ENCODE peak calls at places on chromosomes 11 and 22, in eight cellular contexts. One of them, this sample, is unnamed.

GRCh38 chr11:72189448-72190250 is 2.3 kb upstream of the FOLR1 start:
- DNase-seq in gastrocnemius medialis: no peak
- DNase-seq in body of pancreas: peak
- DNase-seq in stomach: no peak
- DNase-seq in breast epithelium: peak
- DNase-seq in upper lobe of left lung: peak
- DNase-seq in tibial nerve: no peak
- DNase-seq in ovary: no peak
- DNase-seq in this sample: no peak

GRCh38 chr11:8803973-8804372 is 107.0 kb upstream of the AKIP1 start:
- DNase-seq in gastrocnemius medialis: no peak
- DNase-seq in body of pancreas: no peak
- DNase-seq in stomach: no peak
- DNase-seq in breast epithelium: no peak
- DNase-seq in upper lobe of left lung: peak
- DNase-seq in tibial nerve: no peak
- DNase-seq in ovary: no peak
- DNase-seq in this sample: no peak

GRCh38 chr11:72079776-72080325 is 491 bp downstream of the NUMA1 start:
- DNase-seq in gastrocnemius medialis: peak
- DNase-seq in body of pancreas: peak
- DNase-seq in stomach: peak
- DNase-seq in breast epithelium: no peak
- DNase-seq in upper lobe of left lung: no peak
- DNase-seq in tibial nerve: no peak
- DNase-seq in ovary: no peak
- DNase-seq in this sample: no peak

GRCh38 chr11:74139151-74139918 is 31.5 kb downstream of the C2CD3 start:
- DNase-seq in gastrocnemius medialis: no peak
- DNase-seq in body of pancreas: no peak
- DNase-seq in stomach: no peak
- DNase-seq in breast epithelium: no peak
- DNase-seq in upper lobe of left lung: no peak
- DNase-seq in tibial nerve: no peak
- DNase-seq in ovary: no peak
- DNase-seq in this sample: no peak

GRCh38 chr11:126308271-126308671 is 4.4 kb downstream of the DCPS start:
- DNase-seq in gastrocnemius medialis: no peak
- DNase-seq in body of pancreas: no peak
- DNase-seq in stomach: no peak
- DNase-seq in breast epithelium: no peak
- DNase-seq in upper lobe of left lung: no peak
- DNase-seq in tibial nerve: no peak
- DNase-seq in ovary: no peak
- DNase-seq in this sample: no peak

GRCh38 chr11:132504501-132505041 is 1027.7 kb downstream of the OPCML start:
- DNase-seq in gastrocnemius medialis: no peak
- DNase-seq in body of pancreas: no peak
- DNase-seq in stomach: no peak
- DNase-seq in breast epithelium: no peak
- DNase-seq in upper lobe of left lung: no peak
- DNase-seq in tibial nerve: no peak
- DNase-seq in ovary: no peak
- DNase-seq in this sample: no peak

GRCh38 chr11:23789938-23790371 is 706.9 kb upstream of the LUZP2 start:
- DNase-seq in gastrocnemius medialis: no peak
- DNase-seq in body of pancreas: no peak
- DNase-seq in stomach: peak
- DNase-seq in breast epithelium: no peak
- DNase-seq in upper lobe of left lung: no peak
- DNase-seq in tibial nerve: no peak
- DNase-seq in ovary: no peak
- DNase-seq in this sample: no peak

GRCh38 chr22:20946080-20946986 is 20.7 kb upstream of the AIFM3 start:
- DNase-seq in gastrocnemius medialis: no peak
- DNase-seq in body of pancreas: no peak
- DNase-seq in stomach: no peak
- DNase-seq in breast epithelium: no peak
- DNase-seq in upper lobe of left lung: peak
- DNase-seq in tibial nerve: no peak
- DNase-seq in ovary: no peak
- DNase-seq in this sample: no peak

GRCh38 chr22:50090141-50090714 is 422 bp downstream of the MOV10L1 start:
- DNase-seq in gastrocnemius medialis: no peak
- DNase-seq in body of pancreas: no peak
- DNase-seq in stomach: no peak
- DNase-seq in breast epithelium: no peak
- DNase-seq in upper lobe of left lung: no peak
- DNase-seq in tibial nerve: no peak
- DNase-seq in ovary: no peak
- DNase-seq in this sample: no peak

GRCh38 chr11:32809313-32809712 is 14.9 kb upstream of the CCDC73 start:
- DNase-seq in gastrocnemius medialis: peak
- DNase-seq in body of pancreas: peak
- DNase-seq in stomach: peak
- DNase-seq in breast epithelium: peak
- DNase-seq in upper lobe of left lung: peak
- DNase-seq in tibial nerve: peak
- DNase-seq in ovary: peak
- DNase-seq in this sample: no peak

GRCh38 chr11:69374110-69374981 is 80.4 kb downstream of the MYEOV start:
- DNase-seq in gastrocnemius medialis: no peak
- DNase-seq in body of pancreas: no peak
- DNase-seq in stomach: peak
- DNase-seq in breast epithelium: no peak
- DNase-seq in upper lobe of left lung: peak
- DNase-seq in tibial nerve: no peak
- DNase-seq in ovary: peak
- DNase-seq in this sample: peak

GRCh38 chr22:48350456-48350855 is 1477.2 kb downstream of the BRD1 start:
- DNase-seq in gastrocnemius medialis: no peak
- DNase-seq in body of pancreas: no peak
- DNase-seq in stomach: no peak
- DNase-seq in breast epithelium: no peak
- DNase-seq in upper lobe of left lung: no peak
- DNase-seq in tibial nerve: no peak
- DNase-seq in ovary: no peak
- DNase-seq in this sample: no peak

GRCh38 chr22:23080542-23081290 is 10.4 kb downstream of the GNAZ start:
- DNase-seq in gastrocnemius medialis: no peak
- DNase-seq in body of pancreas: no peak
- DNase-seq in stomach: no peak
- DNase-seq in breast epithelium: no peak
- DNase-seq in upper lobe of left lung: no peak
- DNase-seq in tibial nerve: no peak
- DNase-seq in ovary: no peak
- DNase-seq in this sample: no peak

GRCh38 chr22:32661737-32662586 is 139.5 kb upstream of the TIMP3 start:
- DNase-seq in gastrocnemius medialis: no peak
- DNase-seq in body of pancreas: no peak
- DNase-seq in stomach: no peak
- DNase-seq in breast epithelium: no peak
- DNase-seq in upper lobe of left lung: no peak
- DNase-seq in tibial nerve: no peak
- DNase-seq in ovary: no peak
- DNase-seq in this sample: no peak

GRCh38 chr11:32334822-32335221 is 100.5 kb downstream of the WT1 start:
- DNase-seq in gastrocnemius medialis: no peak
- DNase-seq in body of pancreas: no peak
- DNase-seq in stomach: no peak
- DNase-seq in breast epithelium: no peak
- DNase-seq in upper lobe of left lung: no peak
- DNase-seq in tibial nerve: no peak
- DNase-seq in ovary: no peak
- DNase-seq in this sample: no peak

DNA sequence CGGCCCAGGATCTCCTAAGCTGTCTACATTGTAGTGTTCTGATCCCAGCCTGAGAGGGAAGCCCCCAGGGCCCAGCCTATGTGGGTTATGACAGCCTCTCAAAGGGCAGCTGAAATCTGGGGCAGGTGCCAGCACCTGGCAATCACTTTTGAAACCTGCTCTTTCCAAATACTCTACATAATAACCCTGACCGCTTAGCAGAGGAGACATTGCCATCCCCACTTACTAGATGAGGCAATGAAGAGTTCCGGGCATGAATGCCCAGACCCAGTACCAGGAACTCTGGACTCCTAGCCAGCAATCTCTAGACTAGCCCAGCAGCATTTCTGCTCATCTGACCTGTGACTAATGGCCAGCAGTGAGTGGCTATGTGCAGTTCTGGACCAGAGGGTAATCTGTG is 412.4 kb upstream of the CADM1 start:
- DNase-seq in gastrocnemius medialis: no peak
- DNase-seq in body of pancreas: no peak
- DNase-seq in stomach: no peak
- DNase-seq in breast epithelium: no peak
- DNase-seq in upper lobe of left lung: peak
- DNase-seq in tibial nerve: no peak
- DNase-seq in ovary: no peak
- DNase-seq in this sample: no peak
- H3K4me3 ChIP-seq in gastrocnemius medialis: no peak
- H3K4me3 ChIP-seq in body of pancreas: no peak
- H3K4me3 ChIP-seq in stomach: no peak
- H3K4me3 ChIP-seq in breast epithelium: no peak
- H3K4me3 ChIP-seq in upper lobe of left lung: no peak
- H3K4me3 ChIP-seq in tibial nerve: no peak
- H3K4me3 ChIP-seq in ovary: no peak
- H3K4me3 ChIP-seq in this sample: no peak

GRCh38 chr11:128549256-128549944 is 38.0 kb downstream of the ETS1 start:
- DNase-seq in gastrocnemius medialis: peak
- DNase-seq in body of pancreas: peak
- DNase-seq in stomach: no peak
- DNase-seq in breast epithelium: no peak
- DNase-seq in upper lobe of left lung: no peak
- DNase-seq in tibial nerve: peak
- DNase-seq in ovary: peak
- DNase-seq in this sample: no peak

GRCh38 chr11:128548655-128549255 is 38.6 kb downstream of the ETS1 start:
- DNase-seq in gastrocnemius medialis: peak
- DNase-seq in body of pancreas: peak
- DNase-seq in stomach: peak
- DNase-seq in breast epithelium: no peak
- DNase-seq in upper lobe of left lung: peak
- DNase-seq in tibial nerve: peak
- DNase-seq in ovary: peak
- DNase-seq in this sample: no peak

GRCh38 chr11:128550261-128550821 is 37.0 kb downstream of the ETS1 start:
- DNase-seq in gastrocnemius medialis: no peak
- DNase-seq in body of pancreas: no peak
- DNase-seq in stomach: no peak
- DNase-seq in breast epithelium: no peak
- DNase-seq in upper lobe of left lung: no peak
- DNase-seq in tibial nerve: no peak
- DNase-seq in ovary: no peak
- DNase-seq in this sample: no peak

GRCh38 chr11:128550967-128551522 is 36.3 kb downstream of the ETS1 start:
- DNase-seq in gastrocnemius medialis: no peak
- DNase-seq in body of pancreas: no peak
- DNase-seq in stomach: no peak
- DNase-seq in breast epithelium: no peak
- DNase-seq in upper lobe of left lung: no peak
- DNase-seq in tibial nerve: no peak
- DNase-seq in ovary: no peak
- DNase-seq in this sample: no peak

GRCh38 chr11:128547946-128548654 is 39.3 kb downstream of the ETS1 start:
- DNase-seq in gastrocnemius medialis: no peak
- DNase-seq in body of pancreas: no peak
- DNase-seq in stomach: no peak
- DNase-seq in breast epithelium: no peak
- DNase-seq in upper lobe of left lung: no peak
- DNase-seq in tibial nerve: no peak
- DNase-seq in ovary: no peak
- DNase-seq in this sample: no peak
- TF ChIP-seq POLR2A in gastrocnemius medialis: no peak
- TF ChIP-seq POLR2A in body of pancreas: no peak
- TF ChIP-seq POLR2A in stomach: no peak
- TF ChIP-seq POLR2A in breast epithelium: no peak
- TF ChIP-seq POLR2A in upper lobe of left lung: no peak
- TF ChIP-seq POLR2A in tibial nerve: no peak
- TF ChIP-seq POLR2A in ovary: no peak
- TF ChIP-seq POLR2A in this sample: no peak

DNA sequence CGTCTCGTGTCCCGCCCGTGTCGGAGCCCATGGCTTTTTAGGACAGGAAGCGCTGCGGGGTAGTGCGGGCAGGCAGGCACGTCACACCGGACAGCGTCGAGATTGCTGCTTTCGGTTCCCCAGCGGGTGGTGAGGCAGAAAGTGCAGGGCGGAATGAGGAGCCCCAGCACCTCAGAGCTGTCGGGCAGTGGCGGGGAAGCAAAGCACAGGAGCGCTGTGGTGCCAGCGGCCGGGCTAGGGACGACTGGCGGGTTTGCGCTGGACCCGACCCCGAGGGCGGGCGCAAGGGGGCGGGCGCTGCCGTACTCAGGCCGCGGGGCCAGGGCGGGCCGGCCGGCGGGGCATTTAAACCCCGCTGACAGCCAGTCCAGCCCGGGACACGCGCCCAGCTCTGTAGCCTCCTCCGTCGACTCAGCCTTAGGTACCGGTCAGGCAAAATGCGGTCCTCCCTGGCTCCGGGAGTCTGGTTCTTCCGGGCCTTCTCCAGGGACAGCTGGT is at the start of gene SLC37A2:
- DNase-seq in gastrocnemius medialis: peak
- DNase-seq in body of pancreas: peak
- DNase-seq in stomach: peak
- DNase-seq in breast epithelium: peak
- DNase-seq in upper lobe of left lung: peak
- DNase-seq in tibial nerve: peak
- DNase-seq in ovary: peak
- DNase-seq in this sample: no peak
- TF ChIP-seq CTCF in gastrocnemius medialis: peak
- TF ChIP-seq CTCF in body of pancreas: no peak
- TF ChIP-seq CTCF in stomach: peak
- TF ChIP-seq CTCF in breast epithelium: no peak
- TF ChIP-seq CTCF in upper lobe of left lung: peak
- TF ChIP-seq CTCF in tibial nerve: peak
- TF ChIP-seq CTCF in ovary: no peak
- TF ChIP-seq CTCF in this sample: no peak

DNA sequence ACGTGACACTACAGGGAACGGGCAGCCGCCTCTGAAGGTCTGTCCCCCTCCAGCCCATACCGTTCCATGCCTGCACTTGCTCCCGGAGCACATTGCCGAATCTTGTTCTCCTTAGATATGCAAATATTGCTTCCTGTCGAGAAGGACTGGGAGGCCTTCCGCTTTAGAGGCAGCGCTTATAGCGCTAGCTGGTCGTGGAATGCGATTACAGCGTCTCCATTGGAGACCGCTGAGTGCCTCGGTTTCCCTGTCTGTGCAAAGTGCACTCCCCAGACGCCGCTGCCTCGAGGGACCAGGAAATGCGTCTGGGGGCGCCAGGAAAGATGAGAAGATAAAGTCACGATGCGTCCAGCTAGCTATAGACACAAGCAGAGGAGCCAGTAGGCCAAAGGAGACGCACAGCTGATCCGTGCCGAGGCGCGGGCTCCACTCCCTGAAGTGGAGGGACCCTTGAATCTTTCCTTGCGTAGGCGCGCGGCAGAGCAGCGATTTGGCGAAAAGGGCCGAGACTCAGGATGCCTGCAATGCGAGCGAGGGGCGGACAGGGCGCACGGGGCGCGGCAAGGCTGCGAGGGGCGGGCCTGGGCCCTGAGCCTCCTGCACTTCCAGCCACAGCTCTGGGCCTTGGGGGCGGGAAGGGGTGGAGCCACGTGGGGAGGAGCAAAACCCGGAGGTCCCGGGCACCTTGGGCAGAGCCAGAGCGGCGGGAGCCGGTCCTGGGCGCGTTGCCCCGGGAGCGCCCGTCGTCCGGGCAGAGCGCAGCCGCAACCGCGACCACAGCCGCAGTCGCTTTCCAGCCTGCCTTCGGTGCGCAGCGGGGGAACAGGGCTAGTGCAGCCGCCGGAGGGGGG is at the start of gene RASSF10:
- DNase-seq in gastrocnemius medialis: no peak
- DNase-seq in body of pancreas: peak
- DNase-seq in stomach: peak
- DNase-seq in breast epithelium: peak
- DNase-seq in upper lobe of left lung: peak
- DNase-seq in tibial nerve: no peak
- DNase-seq in ovary: no peak
- DNase-seq in this sample: peak
- H3K4me3 ChIP-seq in gastrocnemius medialis: peak
- H3K4me3 ChIP-seq in body of pancreas: no peak
- H3K4me3 ChIP-seq in stomach: peak
- H3K4me3 ChIP-seq in breast epithelium: peak
- H3K4me3 ChIP-seq in upper lobe of left lung: peak
- H3K4me3 ChIP-seq in tibial nerve: no peak
- H3K4me3 ChIP-seq in ovary: no peak
- H3K4me3 ChIP-seq in this sample: peak

This sample was measured in lower leg skin.